ENCODE peak calls at places on chromosomes 3 and 15, in four cellular contexts. H, O, B and R are unnamed samples.

GRCh38 chr3:9231006-9231405 is 18.4 kb downstream of the SRGAP3 start:
- DNase-seq in H (no peak), O (no peak), B (peak; percentile 27), R (no peak)

GRCh38 chr3:61820306-61820992 is 259.1 kb downstream of the PTPRG start:
- DNase-seq in H (no peak), O (no peak), B (no peak), R (no peak)

GRCh38 chr15:70096215-70096974 is 1.3 kb downstream of the TLE3 start:
- DNase-seq in H (peak; percentile 65), O (peak; percentile 31), B (peak; percentile 59), R (peak; percentile 38)

GRCh38 chr3:62084558-62084957 is 288.8 kb downstream of the FEZF2 start:
- DNase-seq in H (no peak), O (no peak), B (peak; percentile 80), R (no peak)

GRCh38 chr3:101824691-101825090 is 24.6 kb upstream of the NFKBIZ start:
- DNase-seq in H (no peak), O (no peak), B (no peak), R (no peak)

GRCh38 chr3:100516843-100517242 is 24.4 kb downstream of the TMEM45A start:
- DNase-seq in H (no peak), O (no peak), B (peak; percentile 52), R (no peak)

GRCh38 chr3:98329392-98330124 is 24.1 kb upstream of the OR5K4 start:
- DNase-seq in H (no peak), O (peak; percentile 55), B (peak; percentile 20), R (peak; percentile 62)

GRCh38 chr3:178849220-178849910 is 222.2 kb downstream of the ZMAT3 start:
- DNase-seq in H (no peak), O (no peak), B (no peak), R (no peak)

GRCh38 chr3:178436773-178437172 is 99.5 kb upstream of the KCNMB2 start:
- DNase-seq in H (no peak), O (peak; percentile 22), B (peak; percentile 69), R (peak; percentile 70)

GRCh38 chr3:106619-107018 is 89.9 kb upstream of the CHL1 start:
- DNase-seq in H (no peak), O (no peak), B (no peak), R (no peak)

GRCh38 chr15:93179704-93180103 is 90.7 kb upstream of the RGMA start:
- DNase-seq in H (no peak), O (no peak), B (peak; percentile 37), R (no peak)

GRCh38 chr3:8482263-8482662 is 19.4 kb upstream of the LMCD1 start:
- DNase-seq in H (no peak), O (no peak), B (peak; percentile 47), R (no peak)

GRCh38 chr3:174413057-174413912 is 445.8 kb upstream of the NAALADL2 start:
- DNase-seq in H (no peak), O (no peak), B (no peak), R (peak; percentile 63)

GRCh38 chr3:82281205-82281604 is 519.8 kb upstream of the GBE1 start:
- DNase-seq in H (no peak), O (no peak), B (peak; percentile 18), R (no peak)

GRCh38 chr3:120198305-120198878 is 86.6 kb downstream of the GPR156 start:
- DNase-seq in H (no peak), O (peak; percentile 59), B (peak; percentile 51), R (no peak)

GRCh38 chr3:10594915-10595314 is 89.5 kb upstream of the ATP2B2 start:
- DNase-seq in H (no peak), O (peak; percentile 56), B (peak; percentile 66), R (peak; percentile 89)

GRCh38 chr3:12830785-12831581 is 10.4 kb downstream of the RPL32 start:
- DNase-seq in H (no peak), O (no peak), B (no peak), R (no peak)

GRCh38 chr3:40679289-40679688 is 154.5 kb downstream of the ZNF621 start:
- DNase-seq in H (no peak), O (no peak), B (no peak), R (no peak)

GRCh38 chr3:63864008-63864871 is 573 bp downstream of the ATXN7 start:
- DNase-seq in H (peak; percentile 63), O (peak; percentile 13), B (no peak), R (peak; percentile 47)

GRCh38 chr3:138187296-138188012 is at the start of gene ARMC8:
- DNase-seq in H (peak; percentile 79), O (peak; percentile 33), B (no peak), R (peak; percentile 65)

GRCh38 chr15:22831473-22831872 is 7.0 kb upstream of the NIPA2 start:
- DNase-seq in H (no peak), O (peak; percentile 13), B (no peak), R (no peak)

GRCh38 chr3:142445816-142446254 is 2.0 kb downstream of the XRN1 start:
- DNase-seq in H (no peak), O (no peak), B (peak; percentile 36), R (no peak)

GRCh38 chr3:143608966-143609365 is 239.3 kb downstream of the SLC9A9 start:
- DNase-seq in H (no peak), O (no peak), B (peak; percentile 14), R (no peak)

GRCh38 chr3:82498186-82498585 is 736.7 kb upstream of the GBE1 start:
- DNase-seq in H (no peak), O (no peak), B (no peak), R (no peak)

GRCh38 chr15:94412979-94413741 is 181.8 kb downstream of the MCTP2 start:
- DNase-seq in H (no peak), O (peak; percentile 29), B (peak; percentile 4), R (no peak)

GRCh38 chr3:73546961-73547360 is 77.8 kb downstream of the PDZRN3 start:
- DNase-seq in H (no peak), O (no peak), B (peak; percentile 98), R (no peak)

GRCh38 chr15:69934607-69935006 is 163.1 kb downstream of the TLE3 start:
- DNase-seq in H (no peak), O (no peak), B (no peak), R (no peak)

GRCh38 chr15:62874933-62875625 is 167.5 kb upstream of the TPM1 start:
- DNase-seq in H (no peak), O (no peak), B (no peak), R (no peak)

GRCh38 chr15:87610366-87610765 is 646.2 kb downstream of the NTRK3 start:
- DNase-seq in H (no peak), O (no peak), B (peak; percentile 87), R (no peak)

GRCh38 chr3:65914740-65915366 is 123.9 kb downstream of the MAGI1 start:
- DNase-seq in H (no peak), O (no peak), B (no peak), R (no peak)

GRCh38 chr3:77815467-77815866 is 775.6 kb downstream of the ROBO2 start:
- DNase-seq in H (no peak), O (peak; percentile 4), B (no peak), R (peak; percentile 40)

GRCh38 chr3:182450942-182451607 is 342.2 kb upstream of the ATP11B start:
- DNase-seq in H (no peak), O (no peak), B (no peak), R (no peak)

GRCh38 chr3:41881233-41881821 is 80.6 kb downstream of the ULK4 start:
- DNase-seq in H (no peak), O (peak; percentile 33), B (peak; percentile 30), R (peak; percentile 36)

GRCh38 chr3:192514081-192514753 is 213.1 kb downstream of the FGF12 start:
- DNase-seq in H (no peak), O (peak; percentile 12), B (peak; percentile 38), R (no peak)
- H3K4me3 ChIP-seq in H (peak overlapping the region; percentile 46), O (peak overlapping the region; percentile 38), B (no peak overlapping the region), R (no peak overlapping the region)

DNA sequence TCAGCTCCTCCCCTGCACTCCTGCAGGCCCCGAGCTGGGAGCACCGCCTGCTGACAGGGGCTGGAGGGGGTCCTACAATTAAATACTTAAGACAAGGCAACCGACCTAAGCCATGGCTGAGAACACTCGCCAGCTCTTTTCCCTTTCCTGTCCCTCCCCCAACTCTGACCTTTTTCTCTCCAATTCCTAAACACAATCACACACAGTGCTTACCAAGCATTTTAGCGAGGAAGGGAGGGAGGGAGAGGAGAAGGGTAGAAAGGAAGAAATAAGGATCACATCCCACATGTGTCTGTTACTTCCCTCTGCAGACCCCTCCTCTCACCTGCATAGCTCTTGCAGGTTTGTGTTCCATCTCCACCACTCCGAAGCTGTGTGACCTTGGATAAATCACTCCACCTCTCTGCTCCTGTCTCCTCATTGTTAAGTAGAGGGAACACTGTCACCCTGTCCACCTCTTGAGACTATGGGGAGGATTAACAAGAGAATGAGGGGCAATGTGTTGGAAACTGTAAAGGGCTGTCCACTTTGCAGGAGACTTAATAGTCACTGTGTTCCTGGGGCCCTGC is 63.6 kb downstream of the CYP11A1 start:
- DNase-seq in H (no peak), O (no peak), B (no peak), R (no peak)
- H3K4me1 ChIP-seq in H (no peaks in the 10 kb centered on the region), O (peaks cover 21% of the 10 kb centered on the region), B (no peaks in the 10 kb centered on the region), R (peaks cover 11% of the 10 kb centered on the region)

DNA sequence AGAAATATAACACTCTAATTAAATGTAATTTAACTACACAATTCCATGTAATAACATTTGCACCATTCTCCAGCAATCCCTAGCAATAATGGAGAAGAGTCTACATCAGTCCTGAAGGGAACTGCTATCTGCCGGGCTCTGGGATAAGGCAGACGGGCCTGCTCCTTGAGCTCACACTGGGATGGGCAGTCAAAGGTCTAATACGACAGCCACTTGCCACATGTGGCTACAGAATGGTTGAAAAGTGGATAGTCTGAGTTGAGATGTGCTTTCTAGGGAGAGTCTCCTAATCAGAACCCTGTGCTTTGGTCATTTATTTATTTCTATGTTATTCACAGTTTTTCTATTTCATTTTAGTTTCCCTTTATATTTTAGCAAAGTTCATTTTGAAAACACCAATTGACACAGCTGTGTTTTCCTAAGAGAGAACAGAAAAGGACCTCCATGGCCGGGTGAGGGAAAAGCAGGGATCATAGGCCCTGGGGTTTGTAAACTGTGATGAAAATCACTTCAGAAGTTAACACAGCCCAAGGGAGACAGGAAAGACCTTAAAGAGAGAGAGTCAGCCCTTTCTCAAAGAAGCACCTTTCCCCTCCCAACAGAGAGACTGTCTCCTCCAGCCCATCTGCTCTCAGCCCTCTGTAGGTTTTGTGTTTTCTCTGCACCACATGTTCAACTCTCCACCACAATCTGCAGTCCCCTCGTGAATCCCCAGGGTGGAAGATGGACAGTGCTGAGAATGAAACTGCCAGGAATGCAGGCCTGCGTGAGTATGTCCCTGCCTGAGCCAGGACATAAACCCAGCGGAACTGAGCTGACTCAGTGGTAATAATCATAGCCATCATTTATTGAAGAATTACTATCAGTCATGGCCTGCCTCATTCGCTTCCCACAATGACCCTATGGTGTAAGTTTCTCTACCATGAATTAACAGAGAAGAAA is 11.6 kb downstream of the FSIP1 start:
- DNase-seq in H (no peak), O (no peak), B (peak; percentile 87), R (no peak)
- H3K4me3 ChIP-seq in H (no peak overlapping the region), O (no peak overlapping the region), B (no peak overlapping the region), R (no peak overlapping the region)

GRCh38 chr15:68001811-68002210 is 52.3 kb upstream of the PIAS1 start:
- DNase-seq in H (no peak), O (no peak), B (no peak), R (no peak)

GRCh38 chr15:67999320-68000100 is 54.6 kb upstream of the PIAS1 start:
- DNase-seq in H (no peak), O (peak; percentile 80), B (no peak), R (no peak)

GRCh38 chr15:67998599-67999122 is 55.5 kb upstream of the PIAS1 start:
- DNase-seq in H (no peak), O (peak; percentile 57), B (peak; percentile 57), R (no peak)

GRCh38 chr15:68000754-68001153 is 53.4 kb upstream of the PIAS1 start:
- DNase-seq in H (no peak), O (no peak), B (no peak), R (no peak)

DNA sequence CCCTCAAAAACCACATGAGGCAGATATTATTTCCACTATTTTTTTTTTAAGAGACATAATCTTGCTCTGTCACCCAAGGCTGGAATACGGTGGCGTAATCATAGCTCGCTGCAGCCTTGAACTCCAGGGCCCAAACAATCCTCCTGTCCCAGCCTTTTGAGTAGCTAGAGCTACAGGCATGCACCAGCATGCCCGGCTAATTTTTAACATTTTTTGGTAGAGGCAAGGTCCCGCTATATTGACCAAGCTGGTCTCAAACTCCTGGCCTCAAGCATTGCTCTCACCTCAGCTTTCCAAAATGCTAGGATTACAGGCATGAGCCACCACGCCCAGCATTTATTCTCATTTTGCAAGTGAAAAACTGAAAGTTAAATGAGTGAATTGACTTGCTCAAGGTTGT is 50.8 kb upstream of the PIAS1 start:
- DNase-seq in H (no peak), O (no peak), B (no peak), R (no peak)
- H3K4me1 ChIP-seq in H (no peaks in the 10 kb centered on the region), O (peaks cover 22% of the 10 kb centered on the region), B (peaks cover 5% of the 10 kb centered on the region), R (no peaks in the 10 kb centered on the region)